ENCODE peak calls at places on chromosomes 16 and 17, in nine cellular contexts. R is endothelial cell of umbilical vein, W is H9, A is ascending aorta, N is dorsolateral prefrontal cortex, X is fibroblast of mammary gland, C is left ventricle myocardium inferior, T is cardiac fibroblast, E is brain microvascular endothelial cell. J is an unnamed sample.

GRCh38 chr17:77424585-77425344 is 284.0 kb downstream of the SEC14L1 start:
- DNase-seq in R (peak; percentile 72), W (no peak), A (peak; percentile 91), N (peak; percentile 65), X (peak; percentile 98), C (peak; percentile 95), T (peak; percentile 97), E (peak; percentile 89), J (peak; percentile 80)

GRCh38 chr16:51359141-51359960 is 208.3 kb upstream of the SALL1 start:
- DNase-seq in R (no peak), W (peak; percentile 43), A (no peak), N (peak; percentile 86), X (no peak), C (peak; percentile 27), T (no peak), E (no peak), J (no peak)

GRCh38 chr16:47848481-47849109 is 307.2 kb downstream of the ABCC12 start:
- DNase-seq in R (no peak), W (no peak), A (no peak), N (peak; percentile 70), X (peak; percentile 44), C (no peak), T (peak; percentile 57), E (peak; percentile 38), J (no peak)

GRCh38 chr17:63423251-63423950 is 22.7 kb downstream of the CYB561 start:
- DNase-seq in R (peak; percentile 88), W (peak; percentile 21), A (peak; percentile 53), N (no peak), X (no peak), C (no peak), T (no peak), E (no peak), J (no peak)

GRCh38 chr16:58393138-58393504 is 850 bp downstream of the GINS3 start:
- DNase-seq in R (no peak), W (no peak), A (no peak), N (no peak), X (peak; percentile 13), C (no peak), T (peak; percentile 22), E (no peak), J (no peak)

GRCh38 chr16:86809458-86809955 is 231.2 kb downstream of the FOXL1 start:
- DNase-seq in R (peak; percentile 27), W (no peak), A (no peak), N (no peak), X (peak; percentile 87), C (no peak), T (peak; percentile 79), E (peak; percentile 89), J (peak; percentile 4)

GRCh38 chr17:16939606-16940115 is 32.3 kb downstream of the TNFRSF13B start:
- DNase-seq in R (no peak), W (peak; percentile 39), A (peak; percentile 48), N (no peak), X (no peak), C (no peak), T (no peak), E (no peak), J (no peak)

GRCh38 chr16:20624882-20625807 is 49.0 kb upstream of the ACSM2B start:
- DNase-seq in R (no peak), W (no peak), A (no peak), N (no peak), X (no peak), C (no peak), T (no peak), E (no peak), J (no peak)

GRCh38 chr16:61045931-61046330 is 990.3 kb downstream of the CDH8 start:
- DNase-seq in R (no peak), W (no peak), A (no peak), N (no peak), X (no peak), C (no peak), T (no peak), E (no peak), J (no peak)

GRCh38 chr16:9311303-9311954 is 220.0 kb downstream of the HAPSTR1 start:
- DNase-seq in R (no peak), W (peak; percentile 78), A (no peak), N (peak; percentile 70), X (no peak), C (no peak), T (no peak), E (no peak), J (no peak)

DNA sequence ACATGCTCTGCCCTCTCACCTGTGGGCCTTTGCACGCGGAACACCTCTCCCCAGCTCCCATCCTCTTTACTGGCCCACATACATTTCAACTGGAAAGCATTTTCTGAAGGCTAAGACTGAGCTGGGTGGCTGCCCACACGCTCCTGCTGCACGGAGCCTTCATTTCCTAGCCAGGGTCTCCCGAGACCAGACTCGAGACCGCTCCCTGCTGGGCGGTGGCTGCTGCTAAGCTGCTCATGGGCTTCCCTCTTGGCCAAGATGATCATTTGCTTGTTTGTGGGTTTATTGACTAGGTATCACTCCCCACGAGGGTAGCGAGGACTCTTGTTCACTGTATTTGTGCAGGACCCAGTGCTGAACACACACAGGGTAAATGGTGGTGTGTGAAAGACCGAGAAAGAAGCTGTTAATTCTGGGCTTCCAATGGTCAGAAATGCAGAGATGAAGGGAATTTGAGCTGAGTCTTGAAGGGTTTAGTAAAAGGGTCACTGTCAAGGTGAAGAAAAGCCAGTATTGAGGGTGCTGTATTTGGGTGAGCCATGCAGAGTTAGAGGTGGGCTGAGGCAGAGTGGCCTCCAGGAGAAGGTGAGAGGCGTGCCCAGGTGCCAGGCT is 907 bp downstream of the TRAPPC2L start:
- DNase-seq in R (peak; percentile 74), W (peak; percentile 64), A (peak; percentile 80), N (peak; percentile 86), X (peak; percentile 76), C (peak; percentile 80), T (peak; percentile 78), E (peak; percentile 75), J (peak; percentile 30)
- TF ChIP-seq CTCF in R (peak; percentile 76), W (peak; percentile 65), A (no peak), N (peak; percentile 67), X (peak; percentile 85), C (peak; percentile 78), T (peak; percentile 85), E (peak; percentile 94), J (peak; percentile 87)

GRCh38 chr17:28328325-28328724 is 6.9 kb downstream of the IFT20 start:
- DNase-seq in R (no peak), W (peak; percentile 24), A (no peak), N (peak; percentile 5), X (no peak), C (no peak), T (peak; percentile 23), E (no peak), J (no peak)

GRCh38 chr17:28325221-28325620 is 6.2 kb downstream of the TMEM97 start:
- DNase-seq in R (no peak), W (peak; percentile 5), A (no peak), N (no peak), X (no peak), C (no peak), T (no peak), E (no peak), J (no peak)

GRCh38 chr17:28326114-28326513 is 7.1 kb downstream of the TMEM97 start:
- DNase-seq in R (no peak), W (peak; percentile 17), A (peak; percentile 47), N (no peak), X (no peak), C (no peak), T (no peak), E (no peak), J (no peak)

GRCh38 chr17:28327709-28328108 is 7.6 kb downstream of the IFT20 start:
- DNase-seq in R (no peak), W (peak; percentile 18), A (no peak), N (no peak), X (peak; percentile 54), C (no peak), T (peak; percentile 22), E (no peak), J (no peak)

DNA sequence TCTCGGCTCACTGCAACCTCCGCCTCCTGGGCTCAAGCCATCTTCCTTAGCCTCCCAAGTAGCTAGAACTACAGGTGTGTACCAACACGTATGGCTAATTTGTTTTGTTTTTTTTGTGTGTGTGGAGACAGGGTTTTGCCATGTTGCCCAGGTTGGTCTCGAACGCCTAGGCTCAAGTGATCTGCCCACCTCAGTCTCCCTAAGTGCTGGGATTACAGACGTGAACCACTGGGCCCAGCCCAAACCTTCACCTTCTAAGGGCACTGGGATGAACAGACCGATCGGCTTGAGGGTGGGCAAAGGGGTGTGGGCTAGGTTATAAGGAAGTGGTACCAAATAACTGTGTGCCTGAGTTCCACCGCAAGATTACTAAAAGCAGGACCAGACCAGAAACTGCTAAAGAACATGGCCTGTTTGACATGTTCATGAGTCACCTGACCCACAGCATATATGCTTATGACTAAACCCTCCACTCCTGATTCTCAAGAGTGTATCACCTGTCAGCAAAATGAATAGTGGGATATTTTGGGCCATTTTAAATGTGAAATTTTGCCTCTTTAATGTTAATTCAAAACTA is 8.1 kb downstream of the TMEM97 start:
- DNase-seq in R (no peak), W (peak; percentile 18), A (peak; percentile 27), N (no peak), X (peak; percentile 52), C (no peak), T (no peak), E (no peak), J (no peak)
- TF ChIP-seq CTCF in R (no peak), W (no peak), A (no peak), N (no peak), X (no peak), C (no peak), T (no peak), E (no peak), J (no peak)

DNA sequence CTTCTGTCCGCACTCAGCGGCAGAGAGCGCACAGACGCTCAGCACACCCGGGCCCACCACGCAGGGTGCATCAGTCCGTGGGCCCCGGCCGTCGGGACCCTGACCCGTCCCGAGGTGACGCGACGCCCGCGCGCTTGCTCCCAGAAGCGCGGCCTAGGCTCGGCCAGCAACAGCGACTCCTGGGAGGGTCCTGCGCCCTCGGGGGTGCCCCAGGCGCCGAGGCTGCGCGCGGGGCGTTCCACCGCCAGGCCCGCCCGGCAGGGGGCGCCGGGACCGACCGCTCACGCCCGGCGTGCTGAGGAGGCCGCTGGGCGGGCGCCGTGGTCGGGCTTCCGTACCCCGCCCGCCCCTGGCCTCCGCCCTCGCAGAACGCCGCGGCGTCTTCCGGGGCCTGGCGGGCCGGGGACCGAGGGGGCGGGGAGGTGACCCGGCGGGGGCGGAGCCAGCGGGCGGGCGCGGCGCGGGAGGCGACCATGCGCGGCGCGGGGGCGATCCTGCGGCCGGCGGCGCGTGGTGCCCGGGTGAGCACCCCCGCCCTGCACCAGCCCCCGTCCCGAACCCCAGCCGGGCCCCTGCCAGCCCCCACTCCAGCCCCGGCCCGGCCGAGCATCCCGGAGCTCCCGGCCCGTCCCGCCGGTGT is at the start of gene CISD3:
- DNase-seq in R (peak; percentile 63), W (peak; percentile 86), A (peak; percentile 91), N (peak; percentile 39), X (peak; percentile 75), C (peak; percentile 89), T (peak; percentile 74), E (no peak), J (peak; percentile 67)
- TF ChIP-seq CTCF in R (peak; percentile 77), W (peak; percentile 63), A (peak; percentile 98), N (peak; percentile 87), X (no peak), C (peak; percentile 85), T (no peak), E (peak; percentile 39), J (peak; percentile 28)

GRCh38 chr16:14308357-14308723 is 237.2 kb downstream of the MRTFB start:
- DNase-seq in R (no peak), W (no peak), A (no peak), N (no peak), X (no peak), C (no peak), T (no peak), E (no peak), J (no peak)
- TF ChIP-seq CTCF in R (no peak), W (peak; percentile 10), A (no peak), N (no peak), X (no peak), C (no peak), T (no peak), E (no peak), J (no peak)